ENCODE peak calls at places on chromosomes 7 and 10, in seven cellular contexts. One of them, this sample, is unnamed.

GRCh38 chr7:1924185-1924817 is 254.2 kb downstream of the ELFN1 start:
- DNase-seq in mesothelial cell of epicardium: no peak
- DNase-seq in adrenal gland: no peak
- DNase-seq in COR-L47: no peak
- DNase-seq in NCI-H2227 treated with DMSO at 0.1 percent for 48 hours: no peak
- DNase-seq in fibroblast of pulmonary artery: no peak
- DNase-seq in effector memory CD8-positive, alpha-beta T cell: no peak
- DNase-seq in this sample: no peak

GRCh38 chr7:1123721-1124120 is 35.8 kb downstream of the GPER1 start:
- DNase-seq in mesothelial cell of epicardium: no peak
- DNase-seq in adrenal gland: peak; percentile 90
- DNase-seq in COR-L47: no peak
- DNase-seq in NCI-H2227 treated with DMSO at 0.1 percent for 48 hours: peak; percentile 26
- DNase-seq in fibroblast of pulmonary artery: peak; percentile 90
- DNase-seq in effector memory CD8-positive, alpha-beta T cell: no peak
- DNase-seq in this sample: no peak

GRCh38 chr10:133179128-133179520 is 19.1 kb downstream of the KNDC1 start:
- DNase-seq in mesothelial cell of epicardium: no peak
- DNase-seq in adrenal gland: no peak
- DNase-seq in COR-L47: no peak
- DNase-seq in NCI-H2227 treated with DMSO at 0.1 percent for 48 hours: no peak
- DNase-seq in fibroblast of pulmonary artery: no peak
- DNase-seq in effector memory CD8-positive, alpha-beta T cell: no peak
- DNase-seq in this sample: no peak

GRCh38 chr7:157574120-157574519 is 237.3 kb downstream of the DNAJB6 start:
- DNase-seq in mesothelial cell of epicardium: no peak
- DNase-seq in adrenal gland: no peak
- DNase-seq in COR-L47: no peak
- DNase-seq in NCI-H2227 treated with DMSO at 0.1 percent for 48 hours: no peak
- DNase-seq in fibroblast of pulmonary artery: no peak
- DNase-seq in effector memory CD8-positive, alpha-beta T cell: no peak
- DNase-seq in this sample: no peak

GRCh38 chr10:117074621-117075020 is 63.4 kb downstream of the VAX1 start:
- DNase-seq in mesothelial cell of epicardium: no peak
- DNase-seq in adrenal gland: no peak
- DNase-seq in COR-L47: peak; percentile 39
- DNase-seq in NCI-H2227 treated with DMSO at 0.1 percent for 48 hours: no peak
- DNase-seq in fibroblast of pulmonary artery: no peak
- DNase-seq in effector memory CD8-positive, alpha-beta T cell: no peak
- DNase-seq in this sample: no peak

GRCh38 chr10:5971315-5971832 is 6.0 kb downstream of the IL15RA start:
- DNase-seq in mesothelial cell of epicardium: no peak
- DNase-seq in adrenal gland: peak; percentile 58
- DNase-seq in COR-L47: no peak
- DNase-seq in NCI-H2227 treated with DMSO at 0.1 percent for 48 hours: no peak
- DNase-seq in fibroblast of pulmonary artery: peak; percentile 53
- DNase-seq in effector memory CD8-positive, alpha-beta T cell: peak; percentile 6
- DNase-seq in this sample: peak; percentile 32

GRCh38 chr10:62726142-62726541 is 78.4 kb upstream of the ADO start:
- DNase-seq in mesothelial cell of epicardium: no peak
- DNase-seq in adrenal gland: no peak
- DNase-seq in COR-L47: no peak
- DNase-seq in NCI-H2227 treated with DMSO at 0.1 percent for 48 hours: no peak
- DNase-seq in fibroblast of pulmonary artery: no peak
- DNase-seq in effector memory CD8-positive, alpha-beta T cell: no peak
- DNase-seq in this sample: peak; percentile 36

GRCh38 chr7:65832281-65832680 is 40.6 kb upstream of the VKORC1L1 start:
- DNase-seq in mesothelial cell of epicardium: peak; percentile 23
- DNase-seq in adrenal gland: no peak
- DNase-seq in COR-L47: no peak
- DNase-seq in NCI-H2227 treated with DMSO at 0.1 percent for 48 hours: no peak
- DNase-seq in fibroblast of pulmonary artery: peak; percentile 71
- DNase-seq in effector memory CD8-positive, alpha-beta T cell: no peak
- DNase-seq in this sample: no peak

GRCh38 chr7:88109612-88110011 is 110.2 kb downstream of the SRI start:
- DNase-seq in mesothelial cell of epicardium: no peak
- DNase-seq in adrenal gland: no peak
- DNase-seq in COR-L47: no peak
- DNase-seq in NCI-H2227 treated with DMSO at 0.1 percent for 48 hours: no peak
- DNase-seq in fibroblast of pulmonary artery: no peak
- DNase-seq in effector memory CD8-positive, alpha-beta T cell: no peak
- DNase-seq in this sample: no peak

GRCh38 chr10:124319926-124320391 is 98.8 kb downstream of the OAT start:
- DNase-seq in mesothelial cell of epicardium: no peak
- DNase-seq in adrenal gland: peak; percentile 45
- DNase-seq in COR-L47: no peak
- DNase-seq in NCI-H2227 treated with DMSO at 0.1 percent for 48 hours: no peak
- DNase-seq in fibroblast of pulmonary artery: no peak
- DNase-seq in effector memory CD8-positive, alpha-beta T cell: no peak
- DNase-seq in this sample: no peak

GRCh38 chr7:7399707-7400106 is 136.0 kb downstream of the COL28A1 start:
- DNase-seq in mesothelial cell of epicardium: no peak
- DNase-seq in adrenal gland: no peak
- DNase-seq in COR-L47: no peak
- DNase-seq in NCI-H2227 treated with DMSO at 0.1 percent for 48 hours: no peak
- DNase-seq in fibroblast of pulmonary artery: no peak
- DNase-seq in effector memory CD8-positive, alpha-beta T cell: no peak
- DNase-seq in this sample: no peak

GRCh38 chr7:142897691-142898090 is 12.1 kb upstream of the TRPV6 start:
- DNase-seq in mesothelial cell of epicardium: no peak
- DNase-seq in adrenal gland: peak; percentile 35
- DNase-seq in COR-L47: no peak
- DNase-seq in NCI-H2227 treated with DMSO at 0.1 percent for 48 hours: no peak
- DNase-seq in fibroblast of pulmonary artery: no peak
- DNase-seq in effector memory CD8-positive, alpha-beta T cell: no peak
- DNase-seq in this sample: no peak

GRCh38 chr7:13851756-13852155 is 137.7 kb downstream of the ETV1 start:
- DNase-seq in mesothelial cell of epicardium: no peak
- DNase-seq in adrenal gland: no peak
- DNase-seq in COR-L47: peak; percentile 74
- DNase-seq in NCI-H2227 treated with DMSO at 0.1 percent for 48 hours: peak; percentile 50
- DNase-seq in fibroblast of pulmonary artery: peak; percentile 38
- DNase-seq in effector memory CD8-positive, alpha-beta T cell: no peak
- DNase-seq in this sample: no peak

GRCh38 chr10:115092555-115093285 is 445 bp upstream of the ATRNL1 start:
- DNase-seq in mesothelial cell of epicardium: peak; percentile 50
- DNase-seq in adrenal gland: peak; percentile 63
- DNase-seq in COR-L47: peak; percentile 24
- DNase-seq in NCI-H2227 treated with DMSO at 0.1 percent for 48 hours: peak; percentile 65
- DNase-seq in fibroblast of pulmonary artery: peak; percentile 44
- DNase-seq in effector memory CD8-positive, alpha-beta T cell: no peak
- DNase-seq in this sample: peak; percentile 56

GRCh38 chr7:28940741-28941385 is 17.3 kb downstream of the TRIL start:
- DNase-seq in mesothelial cell of epicardium: no peak
- DNase-seq in adrenal gland: no peak
- DNase-seq in COR-L47: no peak
- DNase-seq in NCI-H2227 treated with DMSO at 0.1 percent for 48 hours: no peak
- DNase-seq in fibroblast of pulmonary artery: no peak
- DNase-seq in effector memory CD8-positive, alpha-beta T cell: no peak
- DNase-seq in this sample: no peak

GRCh38 chr10:78851652-78852051 is 217.1 kb upstream of the ZMIZ1 start:
- DNase-seq in mesothelial cell of epicardium: no peak
- DNase-seq in adrenal gland: peak; percentile 29
- DNase-seq in COR-L47: no peak
- DNase-seq in NCI-H2227 treated with DMSO at 0.1 percent for 48 hours: no peak
- DNase-seq in fibroblast of pulmonary artery: no peak
- DNase-seq in effector memory CD8-positive, alpha-beta T cell: no peak
- DNase-seq in this sample: no peak

GRCh38 chr10:6722616-6723004 is 142.5 kb upstream of the PRKCQ start:
- DNase-seq in mesothelial cell of epicardium: no peak
- DNase-seq in adrenal gland: no peak
- DNase-seq in COR-L47: no peak
- DNase-seq in NCI-H2227 treated with DMSO at 0.1 percent for 48 hours: no peak
- DNase-seq in fibroblast of pulmonary artery: peak; percentile 59
- DNase-seq in effector memory CD8-positive, alpha-beta T cell: no peak
- DNase-seq in this sample: no peak

GRCh38 chr10:133199992-133200611 is 29.9 kb upstream of the UTF1 start:
- DNase-seq in mesothelial cell of epicardium: peak; percentile 14
- DNase-seq in adrenal gland: no peak
- DNase-seq in COR-L47: no peak
- DNase-seq in NCI-H2227 treated with DMSO at 0.1 percent for 48 hours: no peak
- DNase-seq in fibroblast of pulmonary artery: no peak
- DNase-seq in effector memory CD8-positive, alpha-beta T cell: no peak
- DNase-seq in this sample: no peak

GRCh38 chr7:44893710-44894135 is 8.4 kb upstream of the PURB start:
- DNase-seq in mesothelial cell of epicardium: no peak
- DNase-seq in adrenal gland: no peak
- DNase-seq in COR-L47: no peak
- DNase-seq in NCI-H2227 treated with DMSO at 0.1 percent for 48 hours: no peak
- DNase-seq in fibroblast of pulmonary artery: no peak
- DNase-seq in effector memory CD8-positive, alpha-beta T cell: no peak
- DNase-seq in this sample: no peak

GRCh38 chr7:100914208-100914878 is 18.7 kb upstream of the ACHE start:
- DNase-seq in mesothelial cell of epicardium: no peak
- DNase-seq in adrenal gland: no peak
- DNase-seq in COR-L47: no peak
- DNase-seq in NCI-H2227 treated with DMSO at 0.1 percent for 48 hours: no peak
- DNase-seq in fibroblast of pulmonary artery: no peak
- DNase-seq in effector memory CD8-positive, alpha-beta T cell: no peak
- DNase-seq in this sample: no peak

GRCh38 chr10:78688221-78688944 is 380.4 kb upstream of the ZMIZ1 start:
- DNase-seq in mesothelial cell of epicardium: no peak
- DNase-seq in adrenal gland: no peak
- DNase-seq in COR-L47: no peak
- DNase-seq in NCI-H2227 treated with DMSO at 0.1 percent for 48 hours: no peak
- DNase-seq in fibroblast of pulmonary artery: no peak
- DNase-seq in effector memory CD8-positive, alpha-beta T cell: no peak
- DNase-seq in this sample: no peak

GRCh38 chr7:32069251-32069650 is 956 bp downstream of the PDE1C start:
- DNase-seq in mesothelial cell of epicardium: no peak
- DNase-seq in adrenal gland: no peak
- DNase-seq in COR-L47: no peak
- DNase-seq in NCI-H2227 treated with DMSO at 0.1 percent for 48 hours: no peak
- DNase-seq in fibroblast of pulmonary artery: no peak
- DNase-seq in effector memory CD8-positive, alpha-beta T cell: no peak
- DNase-seq in this sample: no peak

GRCh38 chr10:125761961-125762360 is 13.7 kb downstream of the MMP21 start:
- DNase-seq in mesothelial cell of epicardium: no peak
- DNase-seq in adrenal gland: no peak
- DNase-seq in COR-L47: no peak
- DNase-seq in NCI-H2227 treated with DMSO at 0.1 percent for 48 hours: no peak
- DNase-seq in fibroblast of pulmonary artery: no peak
- DNase-seq in effector memory CD8-positive, alpha-beta T cell: no peak
- DNase-seq in this sample: no peak

GRCh38 chr7:2851499-2851898 is 7.4 kb upstream of the GNA12 start:
- DNase-seq in mesothelial cell of epicardium: no peak
- DNase-seq in adrenal gland: no peak
- DNase-seq in COR-L47: no peak
- DNase-seq in NCI-H2227 treated with DMSO at 0.1 percent for 48 hours: no peak
- DNase-seq in fibroblast of pulmonary artery: no peak
- DNase-seq in effector memory CD8-positive, alpha-beta T cell: no peak
- DNase-seq in this sample: peak; percentile 45

GRCh38 chr7:150988230-150989226 is 2.3 kb upstream of the NOS3 start:
- DNase-seq in mesothelial cell of epicardium: no peak
- DNase-seq in adrenal gland: peak; percentile 81
- DNase-seq in COR-L47: peak; percentile 80
- DNase-seq in NCI-H2227 treated with DMSO at 0.1 percent for 48 hours: peak; percentile 97
- DNase-seq in fibroblast of pulmonary artery: peak; percentile 45
- DNase-seq in effector memory CD8-positive, alpha-beta T cell: peak; percentile 66
- DNase-seq in this sample: no peak

GRCh38 chr10:104452977-104453376 is 99.3 kb downstream of the CFAP58 start:
- DNase-seq in mesothelial cell of epicardium: no peak
- DNase-seq in adrenal gland: peak; percentile 62
- DNase-seq in COR-L47: no peak
- DNase-seq in NCI-H2227 treated with DMSO at 0.1 percent for 48 hours: no peak
- DNase-seq in fibroblast of pulmonary artery: no peak
- DNase-seq in effector memory CD8-positive, alpha-beta T cell: no peak
- DNase-seq in this sample: no peak

GRCh38 chr7:91527460-91527859 is 263.2 kb downstream of the FZD1 start:
- DNase-seq in mesothelial cell of epicardium: no peak
- DNase-seq in adrenal gland: no peak
- DNase-seq in COR-L47: no peak
- DNase-seq in NCI-H2227 treated with DMSO at 0.1 percent for 48 hours: no peak
- DNase-seq in fibroblast of pulmonary artery: no peak
- DNase-seq in effector memory CD8-positive, alpha-beta T cell: no peak
- DNase-seq in this sample: no peak

GRCh38 chr7:81285142-81285871 is 366.5 kb upstream of the SEMA3C start:
- DNase-seq in mesothelial cell of epicardium: no peak
- DNase-seq in adrenal gland: no peak
- DNase-seq in COR-L47: no peak
- DNase-seq in NCI-H2227 treated with DMSO at 0.1 percent for 48 hours: no peak
- DNase-seq in fibroblast of pulmonary artery: peak; percentile 76
- DNase-seq in effector memory CD8-positive, alpha-beta T cell: no peak
- DNase-seq in this sample: no peak

GRCh38 chr10:70399177-70399576 is 4.8 kb upstream of the EIF4EBP2 start:
- DNase-seq in mesothelial cell of epicardium: no peak
- DNase-seq in adrenal gland: no peak
- DNase-seq in COR-L47: no peak
- DNase-seq in NCI-H2227 treated with DMSO at 0.1 percent for 48 hours: no peak
- DNase-seq in fibroblast of pulmonary artery: no peak
- DNase-seq in effector memory CD8-positive, alpha-beta T cell: no peak
- DNase-seq in this sample: no peak

GRCh38 chr7:118214051-118214832 is 10.3 kb upstream of the ANKRD7 start:
- DNase-seq in mesothelial cell of epicardium: no peak
- DNase-seq in adrenal gland: peak; percentile 83
- DNase-seq in COR-L47: peak; percentile 72
- DNase-seq in NCI-H2227 treated with DMSO at 0.1 percent for 48 hours: peak; percentile 98
- DNase-seq in fibroblast of pulmonary artery: peak; percentile 84
- DNase-seq in effector memory CD8-positive, alpha-beta T cell: peak; percentile 65
- DNase-seq in this sample: peak; percentile 81

GRCh38 chr7:148711191-148712102 is 12.7 kb downstream of the CUL1 start:
- DNase-seq in mesothelial cell of epicardium: no peak
- DNase-seq in adrenal gland: no peak
- DNase-seq in COR-L47: no peak
- DNase-seq in NCI-H2227 treated with DMSO at 0.1 percent for 48 hours: no peak
- DNase-seq in fibroblast of pulmonary artery: no peak
- DNase-seq in effector memory CD8-positive, alpha-beta T cell: no peak
- DNase-seq in this sample: no peak

GRCh38 chr10:549391-549790 is 140.1 kb downstream of the DIP2C start:
- DNase-seq in mesothelial cell of epicardium: no peak
- DNase-seq in adrenal gland: peak; percentile 43
- DNase-seq in COR-L47: no peak
- DNase-seq in NCI-H2227 treated with DMSO at 0.1 percent for 48 hours: no peak
- DNase-seq in fibroblast of pulmonary artery: no peak
- DNase-seq in effector memory CD8-positive, alpha-beta T cell: no peak
- DNase-seq in this sample: no peak

GRCh38 chr7:85090138-85090537 is 96.7 kb downstream of the SEMA3D start:
- DNase-seq in mesothelial cell of epicardium: no peak
- DNase-seq in adrenal gland: no peak
- DNase-seq in COR-L47: no peak
- DNase-seq in NCI-H2227 treated with DMSO at 0.1 percent for 48 hours: no peak
- DNase-seq in fibroblast of pulmonary artery: peak; percentile 35
- DNase-seq in effector memory CD8-positive, alpha-beta T cell: no peak
- DNase-seq in this sample: no peak

GRCh38 chr10:48940372-48940771 is 732 bp upstream of the LRRC18 start:
- DNase-seq in mesothelial cell of epicardium: no peak
- DNase-seq in adrenal gland: no peak
- DNase-seq in COR-L47: no peak
- DNase-seq in NCI-H2227 treated with DMSO at 0.1 percent for 48 hours: no peak
- DNase-seq in fibroblast of pulmonary artery: no peak
- DNase-seq in effector memory CD8-positive, alpha-beta T cell: no peak
- DNase-seq in this sample: no peak

GRCh38 chr10:92667078-92667477 is 22.7 kb upstream of the HHEX start:
- DNase-seq in mesothelial cell of epicardium: no peak
- DNase-seq in adrenal gland: no peak
- DNase-seq in COR-L47: no peak
- DNase-seq in NCI-H2227 treated with DMSO at 0.1 percent for 48 hours: no peak
- DNase-seq in fibroblast of pulmonary artery: no peak
- DNase-seq in effector memory CD8-positive, alpha-beta T cell: no peak
- DNase-seq in this sample: no peak

GRCh38 chr7:75977741-75978140 is 16.7 kb downstream of the TMEM120A start:
- DNase-seq in mesothelial cell of epicardium: no peak
- DNase-seq in adrenal gland: no peak
- DNase-seq in COR-L47: no peak
- DNase-seq in NCI-H2227 treated with DMSO at 0.1 percent for 48 hours: no peak
- DNase-seq in fibroblast of pulmonary artery: peak; percentile 53
- DNase-seq in effector memory CD8-positive, alpha-beta T cell: no peak
- DNase-seq in this sample: no peak

GRCh38 chr10:112519129-112519761 is 72.2 kb downstream of the VTI1A start:
- DNase-seq in mesothelial cell of epicardium: no peak
- DNase-seq in adrenal gland: no peak
- DNase-seq in COR-L47: no peak
- DNase-seq in NCI-H2227 treated with DMSO at 0.1 percent for 48 hours: no peak
- DNase-seq in fibroblast of pulmonary artery: no peak
- DNase-seq in effector memory CD8-positive, alpha-beta T cell: no peak
- DNase-seq in this sample: no peak

This sample was measured in GM06990.